ENCODE peak calls at places on chromosomes 2 and 18, in nine cellular contexts. G is OCI-LY7; Q is activated effector memory CD4-positive, alpha-beta T cell treated with Interleukin-2 at 50 U/mL for 16 hours; P is GM12878; K is pons; M is nephron progenitor cell; C is HS-5; V is hepatic stellate cell; H is NT2/D1. W is an unnamed sample.

GRCh38 chr2:134336352-134336751 is 82.5 kb downstream of the MGAT5 start:
- DNase-seq in P (peak), H (no peak), G (no peak), V (no peak), M (no peak), Q (no peak), C (no peak), K (no peak), W (no peak)

GRCh38 chr2:208406474-208407451 is at the start of gene PTH2R:
- DNase-seq in C (no peak), P (no peak), V (no peak), K (no peak), G (no peak), Q (no peak), M (peak), H (no peak), W (no peak)

GRCh38 chr2:72999729-73000725 is 71.5 kb downstream of the SFXN5 start:
- DNase-seq in Q (no peak), C (no peak), V (no peak), P (no peak), K (no peak), H (no peak), M (no peak), G (no peak), W (peak)

GRCh38 chr2:157786663-157787363 is 89.3 kb downstream of the ACVR1 start:
- DNase-seq in H (no peak), K (no peak), M (no peak), V (no peak), C (no peak), P (no peak), Q (no peak), G (no peak), W (no peak)

GRCh38 chr2:86194751-86195054 is 559 bp downstream of the IMMT start:
- DNase-seq in H (peak), M (no peak), K (peak), G (no peak), P (peak), V (no peak), Q (no peak), C (no peak), W (no peak)

GRCh38 chr2:119225084-119225864 is 1.6 kb downstream of the STEAP3 start:
- DNase-seq in V (no peak), K (no peak), G (no peak), C (no peak), H (no peak), P (no peak), M (no peak), Q (no peak), W (no peak)

GRCh38 chr2:147110317-147110716 is 734.5 kb upstream of the ACVR2A start:
- DNase-seq in H (no peak), K (no peak), P (no peak), V (no peak), G (no peak), Q (no peak), C (no peak), M (no peak), W (no peak)

GRCh38 chr2:238569415-238570195 is 142.9 kb downstream of the ASB1 start:
- DNase-seq in M (no peak), H (no peak), G (no peak), V (no peak), P (no peak), K (no peak), C (no peak), Q (no peak), W (no peak)

GRCh38 chr18:38033282-38033681 is 467.7 kb upstream of the CELF4 start:
- DNase-seq in H (no peak), M (no peak), V (no peak), G (no peak), K (no peak), Q (no peak), C (no peak), P (no peak), W (no peak)

GRCh38 chr2:157691695-157692094 is 63.0 kb upstream of the ACVR1C start:
- DNase-seq in Q (no peak), G (no peak), V (no peak), P (no peak), C (no peak), K (no peak), H (no peak), M (no peak), W (no peak)

GRCh38 chr2:172096661-172097547 is 5.8 kb downstream of the DLX2 start:
- DNase-seq in P (no peak), K (no peak), H (no peak), G (no peak), M (no peak), Q (no peak), C (no peak), V (peak), W (peak)

GRCh38 chr2:44964704-44965343 is 23.3 kb downstream of the SIX3 start:
- DNase-seq in C (no peak), P (no peak), H (no peak), Q (no peak), V (no peak), G (peak), M (peak), K (no peak), W (no peak)

GRCh38 chr2:196606516-196606915 is 33.0 kb upstream of the CCDC150 start:
- DNase-seq in G (no peak), P (no peak), K (no peak), C (no peak), M (no peak), H (no peak), Q (no peak), V (no peak), W (no peak)

GRCh38 chr2:219109468-219109867 is 48.7 kb upstream of the IHH start:
- DNase-seq in H (peak), C (no peak), G (no peak), M (no peak), P (no peak), Q (no peak), K (peak), V (no peak), W (no peak)

GRCh38 chr2:54652540-54652939 is 70.9 kb upstream of the EML6 start:
- DNase-seq in V (no peak), H (no peak), M (no peak), C (no peak), P (no peak), G (no peak), K (no peak), Q (no peak), W (no peak)

GRCh38 chr2:121043827-121044222 is 241.2 kb downstream of the TFCP2L1 start:
- DNase-seq in V (no peak), C (no peak), M (no peak), K (no peak), H (no peak), Q (no peak), G (no peak), P (no peak), W (no peak)

GRCh38 chr2:218998414-218999002 is 5.3 kb upstream of the CRYBA2 start:
- DNase-seq in P (no peak), V (no peak), Q (no peak), M (no peak), K (no peak), H (no peak), G (no peak), C (no peak), W (no peak)

GRCh38 chr2:23698116-23698732 is 228.7 kb downstream of the ATAD2B start:
- DNase-seq in V (no peak), G (no peak), C (no peak), K (no peak), P (no peak), M (no peak), Q (no peak), H (no peak), W (no peak)

GRCh38 chr2:53058526-53058925 is 709.1 kb upstream of the CHAC2 start:
- DNase-seq in G (no peak), C (peak), P (no peak), H (peak), M (no peak), Q (no peak), K (no peak), V (no peak), W (no peak)

GRCh38 chr2:187403568-187404260 is 44.3 kb downstream of the CALCRL start:
- DNase-seq in V (no peak), Q (no peak), K (peak), C (no peak), G (no peak), P (peak), H (no peak), M (no peak), W (no peak)

GRCh38 chr2:16091576-16092282 is 151.4 kb downstream of the MYCN start:
- DNase-seq in C (no peak), V (no peak), H (no peak), G (no peak), K (no peak), P (no peak), Q (no peak), M (no peak), W (no peak)

GRCh38 chr2:83971547-83971946 is 487.5 kb downstream of the SUCLG1 start:
- DNase-seq in K (no peak), V (no peak), H (no peak), C (no peak), M (no peak), P (no peak), Q (no peak), G (no peak), W (no peak)

GRCh38 chr2:181586569-181587076 is 70.3 kb downstream of the CERKL start:
- DNase-seq in K (no peak), P (peak), M (peak), Q (no peak), G (peak), C (no peak), H (no peak), V (no peak), W (no peak)

GRCh38 chr2:88880441-88880953 is 189.0 kb downstream of the RPIA start:
- DNase-seq in Q (no peak), G (peak), P (no peak), H (peak), K (peak), V (peak), C (peak), M (peak), W (peak)

GRCh38 chr18:67139899-67140298 is 376.6 kb downstream of the DSEL start:
- DNase-seq in C (no peak), P (no peak), Q (no peak), V (no peak), H (no peak), K (no peak), G (no peak), M (no peak), W (no peak)

GRCh38 chr2:43418673-43419072 is 177.2 kb downstream of the THADA start:
- DNase-seq in Q (no peak), V (no peak), P (no peak), H (no peak), G (no peak), M (no peak), C (no peak), K (no peak), W (no peak)

GRCh38 chr18:13608791-13609552 is 117.4 kb downstream of the FAM210A start:
- DNase-seq in C (no peak), G (peak), P (no peak), H (no peak), K (no peak), Q (peak), V (no peak), M (no peak), W (no peak)

GRCh38 chr2:45068643-45069140 is 59.4 kb upstream of the SIX2 start:
- DNase-seq in C (no peak), K (no peak), V (no peak), P (no peak), G (no peak), H (no peak), M (no peak), Q (no peak), W (no peak)

GRCh38 chr18:39191931-39192330 is 1626.3 kb upstream of the CELF4 start:
- DNase-seq in M (no peak), C (no peak), P (no peak), H (no peak), V (no peak), K (no peak), G (no peak), Q (no peak), W (no peak)

GRCh38 chr2:26725516-26725810 is 32.9 kb downstream of the KCNK3 start:
- DNase-seq in C (no peak), H (no peak), V (no peak), G (no peak), P (no peak), M (no peak), K (no peak), Q (no peak), W (no peak)

GRCh38 chr2:41222593-41222992 is 770.7 kb upstream of the SLC8A1 start:
- DNase-seq in V (no peak), G (no peak), K (no peak), P (no peak), H (no peak), Q (no peak), M (no peak), C (no peak), W (no peak)

GRCh38 chr18:69487488-69488394 is 87.1 kb downstream of the DOK6 start:
- DNase-seq in H (no peak), P (no peak), M (no peak), G (no peak), C (no peak), Q (no peak), V (no peak), K (no peak), W (no peak)

GRCh38 chr18:46265190-46266156 is 161.3 kb downstream of the HAUS1 start:
- DNase-seq in Q (no peak), P (no peak), C (no peak), G (no peak), M (no peak), K (no peak), H (no peak), V (no peak), W (no peak)

W was measured in SJSA1.